ENCODE peak calls at places on chromosome 10, in ten cellular contexts. One of them, this sample, is unnamed.

GRCh38 chr10:91551856-91552255 is 81.0 kb downstream of the PPP1R3C start:
- DNase-seq in AG04450: peak
- DNase-seq in WTC11: peak
- DNase-seq in iPS DF 19.7: peak
- DNase-seq in PC-9: peak
- DNase-seq in ovary: peak
- DNase-seq in T-cell: no peak
- DNase-seq in H4: peak
- DNase-seq in CD4-positive, alpha-beta T cell: no peak
- DNase-seq in anterior cingulate cortex: no peak
- DNase-seq in this sample: peak

GRCh38 chr10:48748573-48748972 is 63.9 kb downstream of the WDFY4 start:
- DNase-seq in ovary: no peak
- DNase-seq in CD4-positive, alpha-beta T cell: no peak
- DNase-seq in iPS DF 19.7: no peak
- DNase-seq in WTC11: no peak
- DNase-seq in PC-9: no peak
- DNase-seq in anterior cingulate cortex: no peak
- DNase-seq in T-cell: no peak
- DNase-seq in AG04450: no peak
- DNase-seq in H4: no peak
- DNase-seq in this sample: no peak

GRCh38 chr10:46268076-46268881 is 18.5 kb upstream of the ANTXRL start:
- DNase-seq in iPS DF 19.7: no peak
- DNase-seq in WTC11: no peak
- DNase-seq in T-cell: peak
- DNase-seq in anterior cingulate cortex: no peak
- DNase-seq in CD4-positive, alpha-beta T cell: peak
- DNase-seq in AG04450: no peak
- DNase-seq in PC-9: no peak
- DNase-seq in H4: no peak
- DNase-seq in ovary: no peak
- DNase-seq in this sample: no peak

GRCh38 chr10:92087750-92088395 is 164.3 kb downstream of the BTAF1 start:
- DNase-seq in iPS DF 19.7: peak
- DNase-seq in CD4-positive, alpha-beta T cell: peak
- DNase-seq in WTC11: peak
- DNase-seq in T-cell: peak
- DNase-seq in AG04450: peak
- DNase-seq in H4: peak
- DNase-seq in ovary: peak
- DNase-seq in PC-9: peak
- DNase-seq in anterior cingulate cortex: peak
- DNase-seq in this sample: peak

GRCh38 chr10:94878649-94879048 is 59.8 kb upstream of the CYP2C9 start:
- DNase-seq in WTC11: no peak
- DNase-seq in AG04450: no peak
- DNase-seq in anterior cingulate cortex: no peak
- DNase-seq in CD4-positive, alpha-beta T cell: no peak
- DNase-seq in T-cell: no peak
- DNase-seq in iPS DF 19.7: no peak
- DNase-seq in ovary: no peak
- DNase-seq in PC-9: no peak
- DNase-seq in H4: no peak
- DNase-seq in this sample: no peak

GRCh38 chr10:122550983-122551382 is 9.6 kb upstream of the DMBT1 start:
- DNase-seq in WTC11: no peak
- DNase-seq in anterior cingulate cortex: no peak
- DNase-seq in CD4-positive, alpha-beta T cell: no peak
- DNase-seq in AG04450: no peak
- DNase-seq in T-cell: no peak
- DNase-seq in ovary: no peak
- DNase-seq in H4: no peak
- DNase-seq in PC-9: no peak
- DNase-seq in iPS DF 19.7: no peak
- DNase-seq in this sample: no peak

GRCh38 chr10:33483124-33483794 is 148.8 kb upstream of the NRP1 start:
- DNase-seq in ovary: no peak
- DNase-seq in anterior cingulate cortex: no peak
- DNase-seq in iPS DF 19.7: no peak
- DNase-seq in AG04450: no peak
- DNase-seq in H4: no peak
- DNase-seq in CD4-positive, alpha-beta T cell: no peak
- DNase-seq in PC-9: no peak
- DNase-seq in T-cell: no peak
- DNase-seq in WTC11: no peak
- DNase-seq in this sample: no peak

GRCh38 chr10:34996843-34997242 is 93.3 kb downstream of the CUL2 start:
- DNase-seq in H4: peak
- DNase-seq in ovary: no peak
- DNase-seq in WTC11: no peak
- DNase-seq in PC-9: no peak
- DNase-seq in CD4-positive, alpha-beta T cell: no peak
- DNase-seq in T-cell: no peak
- DNase-seq in AG04450: no peak
- DNase-seq in anterior cingulate cortex: no peak
- DNase-seq in iPS DF 19.7: no peak
- DNase-seq in this sample: peak

GRCh38 chr10:29955308-29955935 is 104.0 kb downstream of the JCAD start:
- DNase-seq in iPS DF 19.7: no peak
- DNase-seq in ovary: no peak
- DNase-seq in T-cell: no peak
- DNase-seq in H4: peak
- DNase-seq in AG04450: no peak
- DNase-seq in PC-9: no peak
- DNase-seq in anterior cingulate cortex: no peak
- DNase-seq in WTC11: no peak
- DNase-seq in CD4-positive, alpha-beta T cell: no peak
- DNase-seq in this sample: peak

GRCh38 chr10:70476249-70477035 is 2.1 kb upstream of the PALD1 start:
- DNase-seq in anterior cingulate cortex: no peak
- DNase-seq in H4: no peak
- DNase-seq in PC-9: no peak
- DNase-seq in iPS DF 19.7: no peak
- DNase-seq in WTC11: no peak
- DNase-seq in AG04450: no peak
- DNase-seq in T-cell: no peak
- DNase-seq in ovary: no peak
- DNase-seq in CD4-positive, alpha-beta T cell: no peak
- DNase-seq in this sample: no peak

GRCh38 chr10:29119374-29119773 is 169.5 kb upstream of the LYZL1 start:
- DNase-seq in iPS DF 19.7: peak
- DNase-seq in H4: peak
- DNase-seq in ovary: peak
- DNase-seq in anterior cingulate cortex: no peak
- DNase-seq in PC-9: peak
- DNase-seq in T-cell: no peak
- DNase-seq in WTC11: peak
- DNase-seq in CD4-positive, alpha-beta T cell: no peak
- DNase-seq in AG04450: no peak
- DNase-seq in this sample: no peak

GRCh38 chr10:13684813-13685511 is 98.2 kb downstream of the PRPF18 start:
- DNase-seq in H4: no peak
- DNase-seq in PC-9: no peak
- DNase-seq in T-cell: no peak
- DNase-seq in CD4-positive, alpha-beta T cell: no peak
- DNase-seq in AG04450: no peak
- DNase-seq in anterior cingulate cortex: no peak
- DNase-seq in iPS DF 19.7: no peak
- DNase-seq in ovary: no peak
- DNase-seq in WTC11: no peak
- DNase-seq in this sample: no peak

GRCh38 chr10:28734940-28735759 is 57.8 kb downstream of the BAMBI start:
- DNase-seq in ovary: peak
- DNase-seq in anterior cingulate cortex: no peak
- DNase-seq in AG04450: peak
- DNase-seq in PC-9: peak
- DNase-seq in CD4-positive, alpha-beta T cell: no peak
- DNase-seq in T-cell: no peak
- DNase-seq in WTC11: no peak
- DNase-seq in iPS DF 19.7: no peak
- DNase-seq in H4: peak
- DNase-seq in this sample: peak

GRCh38 chr10:4767033-4767814 is 58.8 kb upstream of the AKR1E2 start:
- DNase-seq in T-cell: no peak
- DNase-seq in CD4-positive, alpha-beta T cell: no peak
- DNase-seq in iPS DF 19.7: no peak
- DNase-seq in PC-9: no peak
- DNase-seq in ovary: peak
- DNase-seq in H4: peak
- DNase-seq in AG04450: no peak
- DNase-seq in anterior cingulate cortex: no peak
- DNase-seq in WTC11: no peak
- DNase-seq in this sample: peak

GRCh38 chr10:30765611-30766010 is 136.1 kb upstream of the LYZL2 start:
- DNase-seq in anterior cingulate cortex: no peak
- DNase-seq in T-cell: no peak
- DNase-seq in AG04450: no peak
- DNase-seq in WTC11: no peak
- DNase-seq in CD4-positive, alpha-beta T cell: no peak
- DNase-seq in iPS DF 19.7: no peak
- DNase-seq in H4: no peak
- DNase-seq in PC-9: no peak
- DNase-seq in ovary: no peak
- DNase-seq in this sample: no peak

GRCh38 chr10:31118561-31118960 is 86.9 kb upstream of the ZNF438 start:
- DNase-seq in T-cell: no peak
- DNase-seq in ovary: no peak
- DNase-seq in WTC11: no peak
- DNase-seq in AG04450: no peak
- DNase-seq in anterior cingulate cortex: no peak
- DNase-seq in iPS DF 19.7: no peak
- DNase-seq in H4: no peak
- DNase-seq in CD4-positive, alpha-beta T cell: no peak
- DNase-seq in PC-9: no peak
- DNase-seq in this sample: no peak

GRCh38 chr10:48439031-48439430 is 132.6 kb downstream of the MAPK8 start:
- DNase-seq in ovary: no peak
- DNase-seq in WTC11: no peak
- DNase-seq in T-cell: no peak
- DNase-seq in H4: no peak
- DNase-seq in AG04450: peak
- DNase-seq in iPS DF 19.7: no peak
- DNase-seq in anterior cingulate cortex: no peak
- DNase-seq in CD4-positive, alpha-beta T cell: no peak
- DNase-seq in PC-9: no peak
- DNase-seq in this sample: peak

GRCh38 chr10:102420443-102420809 is 210 bp upstream of the FBXL15 start:
- DNase-seq in iPS DF 19.7: no peak
- DNase-seq in PC-9: no peak
- DNase-seq in WTC11: peak
- DNase-seq in ovary: no peak
- DNase-seq in anterior cingulate cortex: no peak
- DNase-seq in T-cell: no peak
- DNase-seq in CD4-positive, alpha-beta T cell: no peak
- DNase-seq in H4: no peak
- DNase-seq in AG04450: no peak
- DNase-seq in this sample: no peak

GRCh38 chr10:803041-803741 is 113.7 kb upstream of the DIP2C start:
- DNase-seq in ovary: no peak
- DNase-seq in CD4-positive, alpha-beta T cell: no peak
- DNase-seq in WTC11: no peak
- DNase-seq in PC-9: no peak
- DNase-seq in iPS DF 19.7: no peak
- DNase-seq in AG04450: no peak
- DNase-seq in H4: no peak
- DNase-seq in T-cell: no peak
- DNase-seq in anterior cingulate cortex: no peak
- DNase-seq in this sample: no peak

GRCh38 chr10:128247576-128247975 is 121.4 kb upstream of the MKI67 start:
- DNase-seq in T-cell: no peak
- DNase-seq in iPS DF 19.7: no peak
- DNase-seq in anterior cingulate cortex: no peak
- DNase-seq in ovary: no peak
- DNase-seq in H4: no peak
- DNase-seq in CD4-positive, alpha-beta T cell: no peak
- DNase-seq in WTC11: no peak
- DNase-seq in PC-9: no peak
- DNase-seq in AG04450: no peak
- DNase-seq in this sample: no peak

GRCh38 chr10:78745445-78745844 is 323.3 kb upstream of the ZMIZ1 start:
- DNase-seq in AG04450: no peak
- DNase-seq in T-cell: no peak
- DNase-seq in H4: no peak
- DNase-seq in iPS DF 19.7: no peak
- DNase-seq in PC-9: no peak
- DNase-seq in CD4-positive, alpha-beta T cell: no peak
- DNase-seq in WTC11: no peak
- DNase-seq in anterior cingulate cortex: no peak
- DNase-seq in ovary: no peak
- DNase-seq in this sample: no peak

GRCh38 chr10:18254086-18254485 is 113.9 kb downstream of the CACNB2 start:
- DNase-seq in anterior cingulate cortex: no peak
- DNase-seq in ovary: no peak
- DNase-seq in PC-9: no peak
- DNase-seq in T-cell: no peak
- DNase-seq in AG04450: no peak
- DNase-seq in H4: no peak
- DNase-seq in CD4-positive, alpha-beta T cell: no peak
- DNase-seq in iPS DF 19.7: no peak
- DNase-seq in WTC11: no peak
- DNase-seq in this sample: no peak

GRCh38 chr10:31318382-31318853 is 598 bp upstream of the ZEB1 start:
- DNase-seq in anterior cingulate cortex: no peak
- DNase-seq in CD4-positive, alpha-beta T cell: peak
- DNase-seq in T-cell: peak
- DNase-seq in WTC11: peak
- DNase-seq in H4: no peak
- DNase-seq in iPS DF 19.7: no peak
- DNase-seq in ovary: peak
- DNase-seq in PC-9: peak
- DNase-seq in AG04450: no peak
- DNase-seq in this sample: peak

GRCh38 chr10:123097039-123097438 is 38.7 kb upstream of the HMX3 start:
- DNase-seq in T-cell: no peak
- DNase-seq in anterior cingulate cortex: no peak
- DNase-seq in PC-9: no peak
- DNase-seq in H4: no peak
- DNase-seq in WTC11: no peak
- DNase-seq in CD4-positive, alpha-beta T cell: no peak
- DNase-seq in ovary: no peak
- DNase-seq in iPS DF 19.7: no peak
- DNase-seq in AG04450: no peak
- DNase-seq in this sample: no peak

GRCh38 chr10:29858352-29859267 is 200.8 kb downstream of the JCAD start:
- DNase-seq in iPS DF 19.7: no peak
- DNase-seq in H4: peak
- DNase-seq in ovary: peak
- DNase-seq in T-cell: no peak
- DNase-seq in AG04450: peak
- DNase-seq in anterior cingulate cortex: no peak
- DNase-seq in CD4-positive, alpha-beta T cell: no peak
- DNase-seq in PC-9: peak
- DNase-seq in WTC11: peak
- DNase-seq in this sample: peak

GRCh38 chr10:116553378-116553980 is 7.7 kb downstream of the PNLIP start:
- DNase-seq in T-cell: no peak
- DNase-seq in H4: no peak
- DNase-seq in PC-9: no peak
- DNase-seq in ovary: no peak
- DNase-seq in WTC11: no peak
- DNase-seq in AG04450: no peak
- DNase-seq in iPS DF 19.7: no peak
- DNase-seq in anterior cingulate cortex: no peak
- DNase-seq in CD4-positive, alpha-beta T cell: no peak
- DNase-seq in this sample: no peak

GRCh38 chr10:102243304-102243703 is 2.0 kb upstream of the PITX3 start:
- DNase-seq in WTC11: no peak
- DNase-seq in anterior cingulate cortex: no peak
- DNase-seq in AG04450: no peak
- DNase-seq in CD4-positive, alpha-beta T cell: no peak
- DNase-seq in ovary: no peak
- DNase-seq in iPS DF 19.7: no peak
- DNase-seq in T-cell: no peak
- DNase-seq in PC-9: no peak
- DNase-seq in H4: no peak
- DNase-seq in this sample: no peak